ENCODE peak calls at places on chromosome 7, in eight cellular contexts. I, P, X, Y, W, R, B and A are unnamed samples.

GRCh38 chr7:13115157-13115772 is 427.8 kb downstream of the ARL4A start:
- DNase-seq in I (no peak), P (no peak), X (no peak), Y (no peak), W (no peak), R (no peak), B (no peak), A (no peak)

GRCh38 chr7:81719865-81720264 is 50.0 kb downstream of the HGF start:
- DNase-seq in I (no peak), P (no peak), X (no peak), Y (no peak), W (no peak), R (no peak), B (no peak), A (no peak)

GRCh38 chr7:99562832-99563231 is 4.4 kb downstream of the ZNF655 start:
- DNase-seq in I (no peak), P (no peak), X (no peak), Y (no peak), W (no peak), R (no peak), B (no peak), A (no peak)

GRCh38 chr7:249979-250378 is 40.0 kb upstream of the FOXL3 start:
- DNase-seq in I (no peak), P (no peak), X (no peak), Y (no peak), W (no peak), R (no peak), B (no peak), A (no peak)

GRCh38 chr7:368651-369475 is 78.9 kb downstream of the FOXL3 start:
- DNase-seq in I (no peak), P (no peak), X (no peak), Y (no peak), W (no peak), R (peak; percentile 92), B (peak; percentile 12), A (no peak)

GRCh38 chr7:7304705-7305475 is 122.5 kb downstream of the C1GALT1 start:
- DNase-seq in I (no peak), P (no peak), X (no peak), Y (no peak), W (no peak), R (peak; percentile 22), B (no peak), A (no peak)

GRCh38 chr7:78311176-78311575 is 512.6 kb downstream of the PHTF2 start:
- DNase-seq in I (no peak), P (no peak), X (no peak), Y (no peak), W (no peak), R (no peak), B (no peak), A (no peak)

GRCh38 chr7:27111753-27112277 is 9.3 kb upstream of the HOXA2 start:
- DNase-seq in I (no peak), P (no peak), X (no peak), Y (no peak), W (no peak), R (no peak), B (no peak), A (no peak)

GRCh38 chr7:139908792-139909191 is 79.7 kb downstream of the TBXAS1 start:
- DNase-seq in I (no peak), P (no peak), X (no peak), Y (no peak), W (no peak), R (no peak), B (no peak), A (no peak)

GRCh38 chr7:104627516-104627915 is 299.1 kb downstream of the LHFPL3 start:
- DNase-seq in I (peak; percentile 49), P (no peak), X (no peak), Y (no peak), W (no peak), R (no peak), B (no peak), A (peak; percentile 30)

GRCh38 chr7:29454899-29455451 is 108.7 kb upstream of the PRR15 start:
- DNase-seq in I (no peak), P (no peak), X (no peak), Y (no peak), W (no peak), R (no peak), B (no peak), A (no peak)

GRCh38 chr7:136405931-136406777 is 429.0 kb upstream of the MTPN start:
- DNase-seq in I (peak; percentile 76), P (no peak), X (peak; percentile 6), Y (peak; percentile 70), W (peak; percentile 34), R (no peak), B (no peak), A (peak; percentile 72)

GRCh38 chr7:30471205-30471604 is 7.4 kb downstream of the NOD1 start:
- DNase-seq in I (no peak), P (no peak), X (no peak), Y (no peak), W (no peak), R (no peak), B (no peak), A (no peak)

GRCh38 chr7:110119883-110120581 is 970.9 kb upstream of the LRRN3 start:
- DNase-seq in I (no peak), P (no peak), X (no peak), Y (no peak), W (no peak), R (no peak), B (no peak), A (no peak)

GRCh38 chr7:112594397-112594796 is 113.6 kb downstream of the LSMEM1 start:
- DNase-seq in I (peak; percentile 9), P (no peak), X (no peak), Y (no peak), W (no peak), R (no peak), B (no peak), A (no peak)

GRCh38 chr7:91005024-91005423 is 259.2 kb upstream of the FZD1 start:
- DNase-seq in I (no peak), P (no peak), X (no peak), Y (no peak), W (no peak), R (no peak), B (no peak), A (no peak)

GRCh38 chr7:74063646-74064045 is 20.0 kb upstream of the LIMK1 start:
- DNase-seq in I (no peak), P (no peak), X (no peak), Y (no peak), W (no peak), R (no peak), B (no peak), A (no peak)

GRCh38 chr7:2873146-2873545 is 29.0 kb upstream of the GNA12 start:
- DNase-seq in I (no peak), P (no peak), X (no peak), Y (no peak), W (peak; percentile 8), R (no peak), B (no peak), A (no peak)

GRCh38 chr7:128874140-128875031 is 11.7 kb downstream of the ATP6V1F start:
- DNase-seq in I (no peak), P (no peak), X (no peak), Y (peak; percentile 59), W (no peak), R (no peak), B (peak; percentile 30), A (no peak)

GRCh38 chr7:149824301-149824741 is 13.9 kb upstream of the ZNF862 start:
- DNase-seq in I (no peak), P (no peak), X (no peak), Y (no peak), W (peak; percentile 28), R (no peak), B (peak; percentile 10), A (no peak)

GRCh38 chr7:152866791-152867481 is 107.4 kb downstream of the ACTR3B start:
- DNase-seq in I (no peak), P (no peak), X (no peak), Y (no peak), W (no peak), R (no peak), B (no peak), A (no peak)

GRCh38 chr7:134021861-134022260 is 105.3 kb upstream of the LRGUK start:
- DNase-seq in I (no peak), P (no peak), X (no peak), Y (no peak), W (no peak), R (no peak), B (no peak), A (no peak)

GRCh38 chr7:120838281-120838682 is 19.7 kb downstream of the TSPAN12 start:
- DNase-seq in I (no peak), P (no peak), X (peak; percentile 62), Y (no peak), W (no peak), R (no peak), B (no peak), A (no peak)

GRCh38 chr7:95861041-95861440 is 88.7 kb downstream of the DYNC1I1 start:
- DNase-seq in I (no peak), P (no peak), X (no peak), Y (no peak), W (no peak), R (no peak), B (no peak), A (no peak)

GRCh38 chr7:117069379-117069778 is 116.1 kb downstream of the ST7 start:
- DNase-seq in I (no peak), P (no peak), X (no peak), Y (peak; percentile 34), W (no peak), R (no peak), B (no peak), A (no peak)

GRCh38 chr7:39536926-39537325 is 29.3 kb upstream of the YAE1 start:
- DNase-seq in I (no peak), P (no peak), X (no peak), Y (no peak), W (no peak), R (no peak), B (no peak), A (no peak)

GRCh38 chr7:45657890-45658715 is 83.9 kb downstream of the ADCY1 start:
- DNase-seq in I (no peak), P (no peak), X (no peak), Y (no peak), W (no peak), R (no peak), B (no peak), A (no peak)

GRCh38 chr7:293681-294439 is 3.9 kb downstream of the FOXL3 start:
- DNase-seq in I (no peak), P (no peak), X (no peak), Y (no peak), W (no peak), R (no peak), B (no peak), A (no peak)

GRCh38 chr7:128453836-128454804 is 1.6 kb upstream of the HILPDA start:
- DNase-seq in I (no peak), P (peak; percentile 38), X (no peak), Y (no peak), W (no peak), R (peak; percentile 72), B (peak; percentile 87), A (peak; percentile 67)

GRCh38 chr7:148994576-148994975 is 33.7 kb downstream of the PDIA4 start:
- DNase-seq in I (no peak), P (no peak), X (no peak), Y (no peak), W (no peak), R (no peak), B (no peak), A (no peak)

GRCh38 chr7:22582860-22583640 is 83.1 kb upstream of the STEAP1B start:
- DNase-seq in I (no peak), P (no peak), X (no peak), Y (no peak), W (no peak), R (peak; percentile 62), B (no peak), A (no peak)

GRCh38 chr7:16421333-16422099 is at the start of gene CRPPA:
- DNase-seq in I (peak; percentile 36), P (peak; percentile 22), X (no peak), Y (peak; percentile 40), W (peak; percentile 56), R (peak; percentile 64), B (peak; percentile 41), A (peak; percentile 61)

GRCh38 chr7:3091631-3092030 is 48.0 kb upstream of the CARD11 start:
- DNase-seq in I (no peak), P (no peak), X (no peak), Y (no peak), W (no peak), R (no peak), B (no peak), A (no peak)

GRCh38 chr7:18843979-18844378 is 273.5 kb downstream of the TWIST1 start:
- DNase-seq in I (no peak), P (no peak), X (no peak), Y (no peak), W (no peak), R (no peak), B (no peak), A (no peak)